ENCODE peak calls at places on chromosomes 16 and 17, in four cellular contexts. O, K, N and I are unnamed samples.

GRCh38 chr17:34366051-34366450 is 3.0 kb upstream of the CCL1 start:
- DNase-seq in K (no peak), N (no peak), O (no peak), I (no peak)

GRCh38 chr17:72409405-72410002 is 288.7 kb downstream of the SOX9 start:
- DNase-seq in K (no peak), O (no peak), N (no peak), I (no peak)

GRCh38 chr16:89922884-89923639 is at the start of gene TUBB3:
- DNase-seq in K (no peak), O (no peak), N (peak; percentile 67), I (no peak)

GRCh38 chr17:42246515-42246914 is 29.7 kb downstream of the STAT5B start:
- DNase-seq in K (no peak), O (no peak), N (no peak), I (no peak)

GRCh38 chr16:79170565-79171242 is 429.8 kb downstream of the MAF start:
- DNase-seq in O (no peak), N (no peak), K (no peak), I (peak; percentile 89)

GRCh38 chr17:70320642-70321345 is 151.5 kb downstream of the KCNJ2 start:
- DNase-seq in O (no peak), N (peak; percentile 50), K (no peak), I (no peak)

GRCh38 chr16:23064642-23065041 is 84.6 kb downstream of the USP31 start:
- DNase-seq in K (no peak), O (no peak), N (no peak), I (no peak)

GRCh38 chr16:54284319-54284930 is 2.2 kb downstream of the IRX3 start:
- DNase-seq in N (no peak), O (no peak), K (no peak), I (no peak)

GRCh38 chr16:82726306-82726705 is 99.5 kb downstream of the CDH13 start:
- DNase-seq in N (no peak), O (no peak), K (no peak), I (no peak)

GRCh38 chr17:3596804-3597464 is 12.3 kb downstream of the TRPV1 start:
- DNase-seq in O (no peak), K (no peak), N (no peak), I (no peak)

GRCh38 chr16:77784441-77785356 is 3.7 kb upstream of the VAT1L start:
- DNase-seq in N (no peak), O (no peak), K (no peak), I (no peak)

GRCh38 chr16:87153326-87153725 is 163.9 kb downstream of the C16orf95 start:
- DNase-seq in N (no peak), O (no peak), K (no peak), I (no peak)

GRCh38 chr16:77877712-77878111 is 89.3 kb downstream of the VAT1L start:
- DNase-seq in K (no peak), O (no peak), N (no peak), I (no peak)

GRCh38 chr17:28341516-28341915 is 6.0 kb downstream of the TNFAIP1 start:
- DNase-seq in O (no peak), K (no peak), N (no peak), I (no peak)

GRCh38 chr17:58538801-58539410 is 24.5 kb upstream of the MTMR4 start:
- DNase-seq in O (no peak), K (no peak), N (no peak), I (no peak)

GRCh38 chr16:52558448-52558847 is 11.5 kb upstream of the TOX3 start:
- DNase-seq in N (no peak), K (no peak), O (no peak), I (no peak)

GRCh38 chr17:10633738-10634379 is 23.2 kb downstream of the MYH3 start:
- DNase-seq in O (no peak), K (no peak), N (no peak), I (no peak)

GRCh38 chr17:1720856-1721386 is 3.6 kb upstream of the WDR81 start:
- DNase-seq in N (peak; percentile 71), O (peak; percentile 62), K (peak; percentile 69), I (no peak)

GRCh38 chr16:30711712-30712111 is 12.7 kb downstream of the SRCAP start:
- DNase-seq in O (no peak), K (no peak), N (no peak), I (no peak)

GRCh38 chr17:75289832-75290337 is 652 bp upstream of the SLC25A19 start:
- DNase-seq in N (peak; percentile 84), K (no peak), O (peak; percentile 23), I (no peak)

GRCh38 chr17:27579897-27580321 is 51.1 kb upstream of the LGALS9 start:
- DNase-seq in O (no peak), N (no peak), K (no peak), I (no peak)

GRCh38 chr17:51046527-51047384 is 73.9 kb downstream of the SPAG9 start:
- DNase-seq in N (no peak), O (no peak), K (no peak), I (peak; percentile 94)

GRCh38 chr16:73031155-73031866 is 16.6 kb downstream of the ZFHX3 start:
- DNase-seq in N (no peak), K (no peak), O (no peak), I (no peak)